ENCODE peak calls at places on chromosomes 6 and 20, in six cellular contexts. F is body of pancreas, U is neuronal stem cell, T is left lung, D is cardiac muscle cell, O is hepatocyte. W is an unnamed sample.

GRCh38 chr20:43914697-43915208 is at the start of gene TOX2:
- DNase-seq in F (no peak), U (no peak), T (no peak), D (peak; percentile 69), O (peak; percentile 70), W (no peak)

GRCh38 chr6:48080227-48081009 is 30.6 kb downstream of the PTCHD4 start:
- DNase-seq in F (no peak), U (no peak), T (no peak), D (peak; percentile 21), O (no peak), W (no peak)

GRCh38 chr6:80209434-80209833 is 103.0 kb downstream of the BCKDHB start:
- DNase-seq in F (no peak), U (no peak), T (no peak), D (no peak), O (no peak), W (no peak)

GRCh38 chr6:95230071-95230740 is 347.1 kb upstream of the MANEA start:
- DNase-seq in F (no peak), U (no peak), T (no peak), D (no peak), O (no peak), W (no peak)

GRCh38 chr6:68069921-68070709 is 565.0 kb upstream of the ADGRB3 start:
- DNase-seq in F (no peak), U (no peak), T (no peak), D (no peak), O (no peak), W (no peak)

GRCh38 chr6:29414588-29414987 is at the start of gene OR12D1:
- DNase-seq in F (peak; percentile 22), U (no peak), T (no peak), D (no peak), O (peak; percentile 6), W (no peak)

GRCh38 chr6:109925060-109925459 is 53.1 kb upstream of the GPR6 start:
- DNase-seq in F (no peak), U (no peak), T (no peak), D (peak; percentile 11), O (no peak), W (no peak)

GRCh38 chr6:38876470-38876869 is 161.4 kb downstream of the DNAH8 start:
- DNase-seq in F (no peak), U (no peak), T (peak; percentile 49), D (peak; percentile 58), O (no peak), W (no peak)

GRCh38 chr6:88166901-88167624 is 916 bp upstream of the CNR1 start:
- DNase-seq in F (no peak), U (peak; percentile 21), T (no peak), D (no peak), O (peak; percentile 51), W (no peak)

GRCh38 chr6:39907871-39908575 is 26.2 kb downstream of the MOCS1 start:
- DNase-seq in F (no peak), U (no peak), T (no peak), D (no peak), O (no peak), W (no peak)

GRCh38 chr20:15848126-15848525 is 725.1 kb downstream of the KIF16B start:
- DNase-seq in F (no peak), U (no peak), T (no peak), D (no peak), O (no peak), W (no peak)

GRCh38 chr6:53679446-53679933 is 13.9 kb upstream of the KLHL31 start:
- DNase-seq in F (peak; percentile 31), U (no peak), T (no peak), D (peak; percentile 66), O (peak; percentile 37), W (no peak)

GRCh38 chr6:55255061-55255571 is 72.2 kb upstream of the GFRAL start:
- DNase-seq in F (no peak), U (no peak), T (no peak), D (no peak), O (no peak), W (no peak)

DNA sequence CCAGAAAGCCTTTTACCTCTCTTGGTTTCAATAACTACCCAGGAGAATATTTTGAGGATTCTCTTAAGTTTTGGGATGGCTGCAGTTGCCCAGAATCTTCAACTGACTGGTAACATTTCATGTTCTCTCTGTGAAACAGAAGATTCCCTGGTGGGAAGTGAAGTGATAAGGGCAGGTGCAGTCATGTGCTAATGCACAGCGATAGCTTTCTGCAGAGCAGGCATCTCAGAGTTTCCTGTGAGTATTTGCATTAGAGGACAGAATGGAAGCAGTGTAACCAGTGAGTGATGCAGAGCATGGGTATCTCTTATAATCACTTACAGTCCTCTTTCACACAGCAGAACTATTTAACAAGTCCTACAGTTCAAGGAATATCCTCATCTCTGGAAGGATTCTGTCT is 76.1 kb downstream of the HCRTR2 start:
- DNase-seq in F (no peak), U (no peak), T (no peak), D (no peak), O (no peak), W (no peak)
- H3K27ac ChIP-seq in F (no peak overlapping the region), U (no peak overlapping the region), T (no peak overlapping the region), D (no peak overlapping the region), O (no peak overlapping the region), W (no peak overlapping the region)

GRCh38 chr20:47706345-47706744 is 78.9 kb downstream of the SULF2 start:
- DNase-seq in F (no peak), U (no peak), T (no peak), D (no peak), O (no peak), W (no peak)
- H3K27ac ChIP-seq in F (no peak overlapping the region), U (no peak overlapping the region), T (no peak overlapping the region), D (no peak overlapping the region), O (no peak overlapping the region), W (no peak overlapping the region)

DNA sequence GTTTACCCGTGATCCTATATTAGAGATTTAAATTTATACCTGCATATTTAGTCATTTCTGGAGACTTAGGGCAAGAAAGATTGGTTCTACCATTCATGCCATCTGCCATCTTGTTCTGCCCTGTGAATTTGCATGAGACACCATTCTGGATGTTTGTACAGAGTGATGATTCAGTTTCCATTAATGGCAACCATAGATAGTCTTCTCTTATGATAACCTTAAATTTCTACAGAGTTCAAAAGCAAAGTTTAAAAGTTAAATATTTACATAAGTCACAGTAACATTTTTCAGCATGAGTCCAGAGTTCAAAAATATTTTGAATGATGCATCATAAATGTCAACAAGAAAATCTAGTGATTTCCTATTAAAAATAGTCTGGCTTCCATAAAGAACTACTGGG is 23.2 kb downstream of the PLCB1 start:
- DNase-seq in F (no peak), U (no peak), T (no peak), D (no peak), O (no peak), W (no peak)
- H3K27ac ChIP-seq in F (no peak overlapping the region), U (no peak overlapping the region), T (no peak overlapping the region), D (no peak overlapping the region), O (peak overlapping the region; percentile 47), W (no peak overlapping the region)

GRCh38 chr6:150915868-150916267 is 50.4 kb downstream of the MTHFD1L start:
- DNase-seq in F (no peak), U (no peak), T (no peak), D (peak; percentile 90), O (no peak), W (no peak)

GRCh38 chr6:150922137-150922536 is 56.6 kb downstream of the MTHFD1L start:
- DNase-seq in F (no peak), U (no peak), T (no peak), D (no peak), O (no peak), W (no peak)

GRCh38 chr6:150924808-150925654 is 59.5 kb downstream of the MTHFD1L start:
- DNase-seq in F (no peak), U (no peak), T (no peak), D (peak; percentile 75), O (no peak), W (peak; percentile 79)

GRCh38 chr6:150915156-150915555 is 49.7 kb downstream of the MTHFD1L start:
- DNase-seq in F (no peak), U (no peak), T (no peak), D (no peak), O (no peak), W (no peak)

DNA sequence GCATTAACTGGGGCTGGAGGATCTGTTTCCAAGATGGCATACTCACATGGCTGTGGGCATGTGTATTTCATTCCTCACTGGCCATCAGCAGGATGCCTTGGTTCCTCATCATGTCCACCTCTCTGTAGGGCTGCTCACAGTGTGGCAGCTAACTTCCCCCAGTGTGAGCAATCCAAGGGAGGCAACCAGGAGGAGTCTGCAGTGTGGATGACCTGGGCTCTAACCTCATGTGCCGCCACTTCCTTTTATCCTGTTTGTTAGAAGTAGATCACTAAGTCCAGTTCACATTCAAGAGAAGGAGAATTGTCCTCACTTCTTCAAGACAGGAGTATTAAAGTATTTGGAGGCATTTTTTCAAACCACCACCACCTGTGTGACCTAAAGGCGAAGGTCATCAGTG is 54.4 kb downstream of the MTHFD1L start:
- DNase-seq in F (no peak), U (no peak), T (no peak), D (no peak), O (no peak), W (no peak)
- H3K27ac ChIP-seq in F (no peak overlapping the region), U (no peak overlapping the region), T (no peak overlapping the region), D (no peak overlapping the region), O (no peak overlapping the region), W (no peak overlapping the region)

GRCh38 chr6:11532097-11532496 is 5.5 kb upstream of the TMEM170B start:
- DNase-seq in F (no peak), U (no peak), T (no peak), D (peak; percentile 12), O (no peak), W (no peak)

GRCh38 chr6:11525468-11526155 is 11.9 kb upstream of the TMEM170B start:
- DNase-seq in F (peak; percentile 63), U (no peak), T (peak; percentile 44), D (peak; percentile 91), O (peak; percentile 20), W (no peak)

GRCh38 chr6:11527274-11527870 is 10.2 kb upstream of the TMEM170B start:
- DNase-seq in F (no peak), U (no peak), T (no peak), D (no peak), O (no peak), W (no peak)

GRCh38 chr6:11522819-11523218 is 14.7 kb upstream of the TMEM170B start:
- DNase-seq in F (peak; percentile 33), U (no peak), T (no peak), D (peak; percentile 30), O (no peak), W (no peak)

DNA sequence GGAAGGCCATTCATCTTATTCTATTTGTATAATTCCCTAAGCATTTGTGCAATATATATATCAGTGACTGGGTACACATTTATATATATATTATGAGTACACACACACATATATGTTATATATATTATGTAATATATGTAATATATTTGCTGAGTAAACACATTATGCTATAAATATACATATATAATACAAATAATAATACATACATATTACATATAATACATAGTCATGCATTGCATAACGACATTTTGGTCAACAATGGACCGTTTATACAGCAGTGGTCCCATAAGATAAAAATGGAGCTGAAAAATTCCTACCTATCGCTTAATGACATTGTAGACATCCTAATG is 11.4 kb upstream of the TMEM170B start:
- DNase-seq in F (no peak), U (no peak), T (no peak), D (no peak), O (no peak), W (no peak)
- H3K27ac ChIP-seq in F (no peak overlapping the region), U (no peak overlapping the region), T (no peak overlapping the region), D (no peak overlapping the region), O (no peak overlapping the region), W (no peak overlapping the region)

W was measured in coronary artery.